ENCODE peak calls at places on chromosomes 12 and 14, in six cellular contexts. One of them, this sample, is unnamed.
A peak's percentile ranks its signal among the peaks of the same experiment; 100 is the strongest.

GRCh38 chr12:53999596-54000104 is 311 bp upstream of the HOXC9 start:
- DNase-seq in T follicular helper cell: no peak
- DNase-seq in HL-60: no peak
- DNase-seq in LHCN-M2: peak; percentile 86
- DNase-seq in aorta: peak; percentile 63
- DNase-seq in T-helper 17 cell: no peak
- DNase-seq in this sample: no peak

GRCh38 chr12:24795699-24796385 is 153.1 kb downstream of the BCAT1 start:
- DNase-seq in T follicular helper cell: no peak
- DNase-seq in HL-60: no peak
- DNase-seq in LHCN-M2: no peak
- DNase-seq in aorta: no peak
- DNase-seq in T-helper 17 cell: no peak
- DNase-seq in this sample: no peak

GRCh38 chr12:130752692-130753230 is 36.7 kb upstream of the RIMBP2 start:
- DNase-seq in T follicular helper cell: no peak
- DNase-seq in HL-60: no peak
- DNase-seq in LHCN-M2: no peak
- DNase-seq in aorta: no peak
- DNase-seq in T-helper 17 cell: no peak
- DNase-seq in this sample: no peak

GRCh38 chr12:59151243-59151642 is 230.9 kb upstream of the LRIG3 start:
- DNase-seq in T follicular helper cell: no peak
- DNase-seq in HL-60: no peak
- DNase-seq in LHCN-M2: peak; percentile 34
- DNase-seq in aorta: no peak
- DNase-seq in T-helper 17 cell: no peak
- DNase-seq in this sample: no peak

GRCh38 chr12:62190921-62191746 is 69.1 kb upstream of the USP15 start:
- DNase-seq in T follicular helper cell: no peak
- DNase-seq in HL-60: no peak
- DNase-seq in LHCN-M2: no peak
- DNase-seq in aorta: peak; percentile 45
- DNase-seq in T-helper 17 cell: no peak
- DNase-seq in this sample: no peak

GRCh38 chr14:53233399-53233798 is 80.3 kb upstream of the DDHD1 start:
- DNase-seq in T follicular helper cell: no peak
- DNase-seq in HL-60: no peak
- DNase-seq in LHCN-M2: no peak
- DNase-seq in aorta: no peak
- DNase-seq in T-helper 17 cell: no peak
- DNase-seq in this sample: no peak

GRCh38 chr14:93962701-93963601 is 13.4 kb downstream of the ASB2 start:
- DNase-seq in T follicular helper cell: peak; percentile 43
- DNase-seq in HL-60: peak; percentile 88
- DNase-seq in LHCN-M2: peak; percentile 67
- DNase-seq in aorta: no peak
- DNase-seq in T-helper 17 cell: peak; percentile 45
- DNase-seq in this sample: peak; percentile 45

GRCh38 chr14:85762523-85762922 is 232.6 kb downstream of the FLRT2 start:
- DNase-seq in T follicular helper cell: no peak
- DNase-seq in HL-60: no peak
- DNase-seq in LHCN-M2: no peak
- DNase-seq in aorta: no peak
- DNase-seq in T-helper 17 cell: no peak
- DNase-seq in this sample: no peak

GRCh38 chr12:75908961-75909699 is 122.4 kb downstream of the PHLDA1 start:
- DNase-seq in T follicular helper cell: no peak
- DNase-seq in HL-60: no peak
- DNase-seq in LHCN-M2: peak; percentile 93
- DNase-seq in aorta: peak; percentile 58
- DNase-seq in T-helper 17 cell: no peak
- DNase-seq in this sample: no peak

GRCh38 chr14:98229676-98230366 is 1042.2 kb downstream of the BCL11B start:
- DNase-seq in T follicular helper cell: no peak
- DNase-seq in HL-60: no peak
- DNase-seq in LHCN-M2: no peak
- DNase-seq in aorta: no peak
- DNase-seq in T-helper 17 cell: no peak
- DNase-seq in this sample: no peak

GRCh38 chr12:55742719-55743130 is at the start of gene GDF11:
- DNase-seq in T follicular helper cell: peak; percentile 70
- DNase-seq in HL-60: peak; percentile 55
- DNase-seq in LHCN-M2: peak; percentile 75
- DNase-seq in aorta: peak; percentile 87
- DNase-seq in T-helper 17 cell: peak; percentile 53
- DNase-seq in this sample: peak; percentile 60

GRCh38 chr14:75442166-75442565 is 14.3 kb downstream of the JDP2 start:
- DNase-seq in T follicular helper cell: no peak
- DNase-seq in HL-60: no peak
- DNase-seq in LHCN-M2: no peak
- DNase-seq in aorta: no peak
- DNase-seq in T-helper 17 cell: no peak
- DNase-seq in this sample: no peak

GRCh38 chr12:98838282-98838681 is 193.2 kb downstream of the APAF1 start:
- DNase-seq in T follicular helper cell: no peak
- DNase-seq in HL-60: no peak
- DNase-seq in LHCN-M2: peak; percentile 14
- DNase-seq in aorta: no peak
- DNase-seq in T-helper 17 cell: no peak
- DNase-seq in this sample: no peak

This sample was measured in activated T-helper 1 cell treated with Interleukin-2 at 50 U/mL for 16 hours.